ENCODE peak calls at places on chromosome 3, in seven cellular contexts. E is breast epithelium, P is lower lobe of right lung, B is spleen, Y is right lobe of liver, A is left ventricle myocardium inferior, O is pancreas. I is an unnamed sample. For H3K4me1, the result is how much of the 10 kb centered on the place peaks cover.

GRCh38 chr3:134663646-134664456 is 13.0 kb upstream of the KY start:
- DNase-seq in E (no peak), O (no peak), Y (no peak), A (no peak), B (no peak), P (no peak), I (no peak)

GRCh38 chr3:120615863-120616599 is 19.9 kb downstream of the NDUFB4 start:
- DNase-seq in A (peak), O (no peak), Y (no peak), B (no peak), E (no peak), P (no peak), I (peak)

GRCh38 chr3:196287066-196287404 is 491 bp downstream of the PCYT1A start:
- DNase-seq in A (peak), E (no peak), B (no peak), P (no peak), O (no peak), Y (no peak), I (peak)

GRCh38 chr3:47228088-47228487 is 54.5 kb downstream of the KIF9 start:
- DNase-seq in B (no peak), Y (no peak), P (no peak), O (no peak), E (no peak), A (no peak), I (no peak)

GRCh38 chr3:168116279-168116678 is 20.6 kb upstream of the GOLIM4 start:
- DNase-seq in B (no peak), E (no peak), Y (no peak), A (peak), P (peak), O (no peak), I (peak)

GRCh38 chr3:13243571-13243970 is 170.3 kb upstream of the IQSEC1 start:
- DNase-seq in O (no peak), A (no peak), E (no peak), P (no peak), Y (peak), B (no peak), I (no peak)

GRCh38 chr3:195147649-195148121 is 123.3 kb downstream of the XXYLT1 start:
- DNase-seq in P (peak), E (no peak), O (no peak), B (peak), A (peak), Y (peak), I (peak)

GRCh38 chr3:3815206-3815605 is 16.0 kb downstream of the LRRN1 start:
- DNase-seq in P (no peak), B (no peak), E (no peak), A (no peak), Y (no peak), O (no peak), I (no peak)

GRCh38 chr3:17579289-17580031 is 163.0 kb downstream of the TBC1D5 start:
- DNase-seq in B (no peak), P (no peak), E (no peak), O (no peak), A (no peak), Y (no peak), I (no peak)

GRCh38 chr3:38805765-38806386 is 10.1 kb downstream of the SCN10A start:
- DNase-seq in P (no peak), B (no peak), E (no peak), O (peak), A (no peak), Y (no peak), I (peak)

GRCh38 chr3:196737655-196738054 is 2.0 kb upstream of the PAK2 start:
- DNase-seq in E (no peak), O (no peak), A (no peak), B (no peak), P (no peak), Y (no peak), I (no peak)

GRCh38 chr3:123584284-123584987 is 417 bp downstream of the HACD2 start:
- DNase-seq in E (peak), A (peak), P (peak), B (no peak), O (no peak), Y (peak), I (no peak)

GRCh38 chr3:188792788-188793187 is 379.0 kb upstream of the TPRG1 start:
- DNase-seq in B (no peak), A (peak), O (no peak), E (no peak), P (peak), Y (no peak), I (no peak)

GRCh38 chr3:172189987-172190603 is 150.7 kb downstream of the FNDC3B start:
- DNase-seq in E (no peak), O (no peak), Y (no peak), B (no peak), A (no peak), P (no peak), I (no peak)

GRCh38 chr3:123854905-123855304 is 29.2 kb downstream of the MYLK start:
- DNase-seq in O (no peak), B (no peak), P (no peak), Y (no peak), E (no peak), A (no peak), I (no peak)

GRCh38 chr3:50390523-50391177 is 31.3 kb upstream of the TMEM115 start:
- DNase-seq in P (peak), O (peak), A (peak), B (peak), Y (peak), E (peak), I (peak)

GRCh38 chr3:27910456-27910855 is 188.3 kb upstream of the EOMES start:
- DNase-seq in E (no peak), B (no peak), O (no peak), P (no peak), A (no peak), Y (no peak), I (no peak)

GRCh38 chr3:129599607-129600006 is 6.9 kb downstream of the PLXND1 start:
- DNase-seq in A (peak), O (no peak), Y (no peak), E (no peak), B (no peak), P (peak), I (no peak)

GRCh38 chr3:132418916-132419315 is 1.6 kb downstream of the DNAJC13 start:
- DNase-seq in A (no peak), P (no peak), E (no peak), Y (no peak), O (no peak), B (no peak), I (no peak)

GRCh38 chr3:59432676-59433075 is 382.9 kb upstream of the CFAP20DC start:
- DNase-seq in Y (no peak), E (no peak), A (no peak), B (no peak), P (no peak), O (no peak), I (no peak)

GRCh38 chr3:144791034-144791433 is 819.4 kb downstream of the DIPK2A start:
- DNase-seq in A (no peak), P (no peak), Y (no peak), O (no peak), E (no peak), B (no peak), I (no peak)

GRCh38 chr3:34957707-34958106 is 681.6 kb upstream of the ARPP21 start:
- DNase-seq in A (no peak), E (no peak), O (no peak), P (no peak), Y (no peak), B (no peak), I (no peak)

GRCh38 chr3:171936231-171936841 is 93.2 kb downstream of the TMEM212 start:
- DNase-seq in O (no peak), E (no peak), B (no peak), P (peak), A (no peak), Y (no peak), I (no peak)

GRCh38 chr3:40973141-40973540 is 226.2 kb upstream of the CTNNB1 start:
- DNase-seq in B (no peak), E (no peak), A (no peak), O (no peak), P (no peak), Y (no peak), I (no peak)

GRCh38 chr3:113218011-113218678 is 6.8 kb downstream of the BOC start:
- DNase-seq in O (no peak), P (no peak), Y (no peak), B (no peak), E (no peak), A (no peak), I (no peak)

GRCh38 chr3:127425505-127426443 is 137.9 kb upstream of the PRR20G start:
- DNase-seq in B (peak), A (no peak), O (no peak), E (peak), Y (peak), P (no peak), I (no peak)

GRCh38 chr3:193831495-193832455 is 238.8 kb downstream of the OPA1 start:
- DNase-seq in E (peak), B (no peak), A (no peak), O (no peak), Y (no peak), P (no peak), I (no peak)

GRCh38 chr3:141063831-141064230 is 12.7 kb downstream of the SPSB4 start:
- DNase-seq in A (no peak), O (peak), B (no peak), E (no peak), P (no peak), Y (no peak), I (no peak)

GRCh38 chr3:197407526-197407925 is 109.1 kb upstream of the DLG1 start:
- DNase-seq in Y (no peak), P (no peak), A (no peak), B (peak), O (no peak), E (no peak), I (no peak)

GRCh38 chr3:51938780-51939425 is 2.8 kb downstream of the RRP9 start:
- DNase-seq in Y (no peak), P (no peak), E (no peak), O (no peak), B (peak), A (no peak), I (no peak)

GRCh38 chr3:133408961-133409360 is 9.1 kb downstream of the BFSP2 start:
- DNase-seq in P (no peak), E (no peak), A (no peak), O (no peak), Y (no peak), B (no peak), I (no peak)

GRCh38 chr3:172225215-172225707 is 185.9 kb downstream of the FNDC3B start:
- DNase-seq in E (no peak), P (no peak), Y (no peak), B (no peak), A (no peak), O (no peak), I (no peak)

GRCh38 chr3:85567074-85567676 is 608.4 kb downstream of the CADM2 start:
- DNase-seq in E (no peak), P (no peak), A (peak), O (peak), B (no peak), Y (no peak), I (no peak)

GRCh38 chr3:79392479-79392878 is 375.3 kb downstream of the ROBO1 start:
- DNase-seq in O (no peak), E (no peak), B (no peak), Y (no peak), A (no peak), P (no peak), I (no peak)

GRCh38 chr3:101229681-101230080 is 90.7 kb downstream of the IMPG2 start:
- DNase-seq in Y (no peak), E (no peak), O (no peak), P (no peak), B (no peak), A (no peak), I (no peak)

GRCh38 chr3:124610130-124610529 is 120.1 kb upstream of the UMPS start:
- DNase-seq in A (no peak), Y (no peak), O (no peak), E (no peak), P (no peak), B (no peak), I (no peak)

GRCh38 chr3:33181229-33181628 is 37.4 kb downstream of the SUSD5 start:
- DNase-seq in B (no peak), E (no peak), Y (no peak), A (no peak), O (no peak), P (no peak), I (no peak)

DNA sequence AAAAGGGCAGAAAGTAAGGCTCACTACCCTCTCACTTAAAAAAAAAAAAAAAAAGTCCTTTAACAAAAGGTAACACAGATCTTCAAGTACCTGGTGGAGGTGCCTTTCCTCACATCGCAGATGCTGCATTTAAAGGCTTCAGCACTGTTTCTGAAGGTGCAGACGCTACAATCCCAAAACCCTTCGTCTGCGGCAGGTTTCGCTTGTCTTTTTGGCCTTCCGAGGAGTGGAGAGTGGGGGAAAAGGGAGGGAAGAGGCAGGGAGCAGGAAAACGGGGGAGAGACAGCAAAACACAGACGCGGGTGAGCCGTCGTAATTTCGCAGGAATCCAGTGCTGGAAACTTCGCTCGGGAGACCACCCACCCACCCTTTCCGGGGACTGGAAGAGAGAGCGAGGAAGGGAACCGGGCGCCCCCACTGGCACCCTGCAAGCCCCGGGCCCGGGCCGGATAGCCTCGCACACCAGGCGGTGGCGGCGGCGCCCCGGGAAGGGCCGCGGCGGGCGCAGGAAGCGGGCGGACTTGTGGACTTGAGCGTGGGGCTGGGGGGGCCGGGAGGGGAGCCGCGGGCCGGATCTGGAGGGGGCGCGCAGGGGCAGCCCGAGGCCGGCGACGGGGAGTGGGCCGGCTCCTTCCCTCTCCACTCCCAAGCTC is 401.7 kb downstream of the SHQ1 start:
- DNase-seq in A (no peak), Y (no peak), O (no peak), E (peak), B (peak), P (no peak), I (peak)
- TF ChIP-seq CTCF in A (no peak), Y (no peak), O (no peak), E (no peak), B (no peak), P (no peak), I (no peak)

GRCh38 chr3:177147790-177148189 is 49.5 kb downstream of the TBL1XR1 start:
- DNase-seq in A (no peak), B (no peak), E (no peak), O (no peak), P (no peak), Y (no peak), I (no peak)

GRCh38 chr3:177145402-177145801 is 51.9 kb downstream of the TBL1XR1 start:
- DNase-seq in Y (no peak), E (no peak), B (no peak), P (no peak), O (no peak), A (no peak), I (no peak)

GRCh38 chr3:177146646-177147045 is 50.6 kb downstream of the TBL1XR1 start:
- DNase-seq in E (no peak), O (no peak), P (no peak), A (no peak), B (no peak), Y (no peak), I (no peak)

GRCh38 chr3:177144922-177145321 is 52.4 kb downstream of the TBL1XR1 start:
- DNase-seq in Y (no peak), A (no peak), P (no peak), O (no peak), E (no peak), B (no peak), I (no peak)

DNA sequence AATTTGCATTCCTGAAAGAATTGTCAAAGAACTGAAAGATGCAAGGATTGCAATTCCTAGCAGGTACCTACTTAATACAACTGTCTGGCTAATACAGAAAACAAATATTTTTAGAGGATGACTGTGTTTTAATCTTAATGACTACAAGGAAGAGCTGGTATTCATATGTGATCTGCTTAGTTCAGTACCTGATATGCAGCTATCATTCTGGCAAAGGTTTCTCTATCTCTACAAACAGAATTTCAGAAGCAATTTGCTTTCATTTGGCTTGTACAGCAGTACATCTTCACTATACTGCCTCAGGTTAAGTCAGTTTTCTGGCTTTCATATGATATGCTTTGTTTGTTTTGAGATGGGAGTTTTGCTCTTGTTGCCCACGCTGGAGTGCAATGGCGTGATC is 51.3 kb downstream of the TBL1XR1 start:
- DNase-seq in E (no peak), P (no peak), B (no peak), A (no peak), O (no peak), Y (no peak), I (no peak)
- H3K4me1 ChIP-seq in E (under half), P (half or more), B (under half), A (half or more), O (under half), Y (under half), I (under half)

GRCh38 chr3:31230834-31231233 is 301.9 kb upstream of the STT3B start:
- DNase-seq in P (no peak), O (no peak), Y (no peak), A (no peak), E (no peak), B (no peak), I (no peak)
- H3K4me3 ChIP-seq in P (no peak), O (no peak), Y (no peak), A (no peak), E (no peak), B (no peak), I (no peak)

GRCh38 chr3:15519096-15519495 is 2.4 kb downstream of the COLQ start:
- DNase-seq in A (peak), Y (no peak), P (no peak), E (no peak), O (no peak), B (no peak), I (no peak)
- TF ChIP-seq CTCF in A (no peak), Y (no peak), P (no peak), E (no peak), O (no peak), B (no peak), I (no peak)

GRCh38 chr3:182609575-182610156 is 183.6 kb upstream of the ATP11B start:
- DNase-seq in A (peak), E (peak), O (peak), P (peak), Y (no peak), B (no peak), I (peak)
- H3K4me1 ChIP-seq in A (under half), E (under half), O (under half), P (under half), Y (under half), B (under half), I (under half)

GRCh38 chr3:108804437-108804836 is 18.1 kb upstream of the TRAT1 start:
- DNase-seq in O (no peak), B (no peak), P (no peak), E (no peak), A (no peak), Y (no peak), I (no peak)

GRCh38 chr3:108804956-108805355 is 17.6 kb upstream of the TRAT1 start:
- DNase-seq in O (no peak), E (no peak), A (no peak), Y (no peak), P (no peak), B (no peak), I (peak)

GRCh38 chr3:108806316-108806715 is 16.3 kb upstream of the TRAT1 start:
- DNase-seq in O (no peak), A (no peak), P (no peak), Y (no peak), B (no peak), E (no peak), I (no peak)
- H3K4me3 ChIP-seq in O (no peak), A (no peak), P (no peak), Y (no peak), B (no peak), E (no peak), I (no peak)

GRCh38 chr3:30606301-30607031 is at the start of gene TGFBR2:
- DNase-seq in A (peak), B (peak), E (peak), Y (peak), O (peak), P (peak), I (peak)
- TF ChIP-seq CTCF in A (peak), B (peak), E (peak), Y (no peak), O (no peak), P (peak), I (no peak)